ENCODE peak calls at places on chromosomes 5 and 9, in four cellular contexts. W is SK-N-SH, V is HepG2, K is K562. Z is an unnamed sample.

GRCh38 chr5:13567819-13568218 is 376.7 kb downstream of the DNAH5 start:
- DNase-seq in W (no peak), K (no peak), V (no peak), Z (no peak)

GRCh38 chr9:104091708-104092107 is 2.4 kb upstream of the SMC2 start:
- DNase-seq in W (no peak), K (no peak), V (peak; percentile 32), Z (no peak)

GRCh38 chr9:92138157-92138959 is 23.1 kb upstream of the SPTLC1 start:
- DNase-seq in W (peak; percentile 87), K (peak; percentile 75), V (peak; percentile 84), Z (no peak)

GRCh38 chr9:78620764-78621163 is 323.8 kb downstream of the PSAT1 start:
- DNase-seq in K (no peak), V (no peak), W (no peak), Z (no peak)

GRCh38 chr9:34898846-34899245 is 59.2 kb upstream of the PHF24 start:
- DNase-seq in W (no peak), V (no peak), K (no peak), Z (no peak)

GRCh38 chr9:105973811-105974407 is 279.6 kb downstream of the TMEM38B start:
- DNase-seq in V (no peak), K (no peak), W (no peak), Z (no peak)

GRCh38 chr9:126700296-126700695 is 86.6 kb downstream of the LMX1B start:
- DNase-seq in V (no peak), K (no peak), W (peak; percentile 23), Z (no peak)

GRCh38 chr9:81588148-81588874 is 101.0 kb downstream of the TLE1 start:
- DNase-seq in V (peak; percentile 99), W (no peak), K (no peak), Z (no peak)

GRCh38 chr5:72572236-72572765 is 65.1 kb upstream of the ZNF366 start:
- DNase-seq in W (no peak), K (no peak), V (no peak), Z (no peak)

DNA sequence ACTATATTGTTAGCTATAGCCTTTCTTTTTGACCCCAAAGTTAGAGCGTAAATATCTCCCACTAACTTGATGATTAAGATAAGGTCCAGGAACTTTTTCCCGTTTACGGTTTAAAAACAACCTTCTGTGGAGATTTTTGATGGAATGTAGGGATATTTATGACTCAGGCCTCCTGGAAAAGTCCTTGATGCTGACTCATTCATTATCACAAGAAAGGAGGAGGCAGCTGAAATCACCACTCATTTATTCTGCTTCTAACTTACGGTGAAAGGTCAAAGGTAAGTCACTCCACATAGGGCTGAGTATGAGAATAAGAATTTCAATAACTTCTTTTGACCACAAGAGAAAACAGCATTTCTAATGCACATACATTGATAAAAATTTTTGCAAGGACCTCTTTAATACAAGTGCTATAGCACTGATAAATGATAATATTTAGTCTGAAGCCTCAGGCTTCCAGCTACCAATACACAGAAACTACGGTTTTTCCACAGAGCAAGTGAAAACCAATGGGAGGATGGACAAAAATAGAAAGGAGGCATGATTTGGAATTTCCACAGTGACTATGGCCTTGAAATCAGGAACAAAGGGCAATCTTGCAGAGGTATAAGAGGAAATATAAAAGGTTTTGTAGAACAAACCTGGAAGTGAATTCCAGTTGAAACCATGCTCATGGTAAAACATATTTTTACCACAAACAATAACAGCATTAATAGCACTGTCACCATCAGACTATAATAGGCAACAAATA is 146.5 kb downstream of the PPP2R2B start:
- DNase-seq in W (no peak), K (no peak), V (no peak), Z (peak; percentile 79)
- TF ChIP-seq RAD21 in W (no peak), K (no peak), V (no peak), Z (peak; percentile 15)

DNA sequence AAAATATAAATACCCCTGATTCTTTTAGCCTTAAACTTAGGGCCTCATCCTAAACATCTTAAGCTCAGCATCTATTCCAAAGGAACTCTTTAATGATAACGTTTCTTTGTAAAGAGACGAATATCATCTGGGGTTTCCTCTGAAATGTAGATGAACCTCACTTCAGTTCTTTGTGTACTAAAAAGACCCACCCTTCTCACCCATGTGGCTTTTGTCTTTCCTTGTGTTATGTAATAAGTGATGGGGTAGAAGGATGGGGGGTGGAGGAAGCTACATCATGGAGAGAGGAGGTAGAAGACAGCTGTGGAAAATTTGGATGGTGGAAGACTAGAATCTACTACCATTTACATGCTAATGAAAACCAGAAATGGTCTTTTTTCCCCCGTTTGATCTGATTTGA is 111.0 kb downstream of the NDUFS4 start:
- DNase-seq in W (no peak), K (no peak), V (no peak), Z (no peak)
- TF ChIP-seq ELF1 in W (no peak), K (no peak), V (no peak), Z (no peak)

DNA sequence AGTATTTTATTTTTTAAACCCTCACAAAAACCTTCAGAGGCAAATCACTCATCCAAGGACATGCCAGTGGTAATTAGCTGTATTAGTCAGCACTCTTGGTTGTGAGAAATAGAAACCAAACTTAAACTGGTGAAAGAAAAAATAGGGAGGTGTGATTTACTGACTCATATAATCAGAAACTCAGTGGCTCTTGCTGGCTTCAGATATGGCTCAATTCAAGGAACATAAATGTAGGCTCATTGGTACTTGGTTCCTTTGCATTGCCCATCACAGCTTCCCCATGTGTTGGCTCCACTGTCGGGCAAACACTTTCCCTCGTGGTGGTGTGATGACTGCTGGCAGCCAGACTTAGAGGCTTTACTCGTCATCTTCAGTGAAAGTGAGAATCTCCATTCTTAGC is 497.2 kb downstream of the MAT2B start:
- DNase-seq in W (no peak), V (no peak), K (no peak), Z (no peak)
- TF ChIP-seq RAD21 in W (no peak), V (no peak), K (no peak), Z (no peak)

GRCh38 chr5:73985145-73985544 is 359.1 kb downstream of the ARHGEF28 start:
- DNase-seq in W (peak; percentile 22), K (peak; percentile 14), V (peak; percentile 69), Z (peak; percentile 7)
- TF ChIP-seq ELF1 in W (no peak), K (no peak), V (no peak), Z (no peak)

GRCh38 chr9:124854161-124854560 is 901 bp downstream of the WDR38 start:
- DNase-seq in W (no peak), V (no peak), K (no peak), Z (no peak)
- TF ChIP-seq RAD21 in W (no peak), V (no peak), K (no peak), Z (no peak)